ENCODE peak calls at places on chromosomes 1 and 21, in six cellular contexts. One of them, this sample, is unnamed. For H3K4me1, the result is how much of the 10 kb centered on the place peaks cover.

GRCh38 chr1:197200468-197200899 is 54.0 kb upstream of the ASPM start:
- DNase-seq in iPS DF 6.9: no peak
- DNase-seq in trophoblast cell: peak
- DNase-seq in IMR-90: peak
- DNase-seq in thoracic aorta: no peak
- DNase-seq in K562: peak
- DNase-seq in this sample: no peak

GRCh38 chr1:51684776-51685175 is 67.9 kb downstream of the OSBPL9 start:
- DNase-seq in iPS DF 6.9: no peak
- DNase-seq in trophoblast cell: no peak
- DNase-seq in IMR-90: no peak
- DNase-seq in thoracic aorta: no peak
- DNase-seq in K562: no peak
- DNase-seq in this sample: no peak

GRCh38 chr1:56525463-56526155 is 53.8 kb downstream of the PLPP3 start:
- DNase-seq in iPS DF 6.9: no peak
- DNase-seq in trophoblast cell: peak
- DNase-seq in IMR-90: peak
- DNase-seq in thoracic aorta: no peak
- DNase-seq in K562: no peak
- DNase-seq in this sample: no peak

GRCh38 chr1:172547071-172547470 is 14.1 kb downstream of the SUCO start:
- DNase-seq in iPS DF 6.9: no peak
- DNase-seq in trophoblast cell: no peak
- DNase-seq in IMR-90: peak
- DNase-seq in thoracic aorta: no peak
- DNase-seq in K562: no peak
- DNase-seq in this sample: no peak

GRCh38 chr1:225581193-225581592 is 71.7 kb downstream of the ENAH start:
- DNase-seq in iPS DF 6.9: no peak
- DNase-seq in trophoblast cell: no peak
- DNase-seq in IMR-90: no peak
- DNase-seq in thoracic aorta: no peak
- DNase-seq in K562: no peak
- DNase-seq in this sample: no peak

GRCh38 chr1:178150610-178151009 is 56.7 kb downstream of the RASAL2 start:
- DNase-seq in iPS DF 6.9: no peak
- DNase-seq in trophoblast cell: no peak
- DNase-seq in IMR-90: peak
- DNase-seq in thoracic aorta: no peak
- DNase-seq in K562: no peak
- DNase-seq in this sample: no peak

GRCh38 chr1:40438391-40439015 is 11.8 kb upstream of the ZFP69B start:
- DNase-seq in iPS DF 6.9: no peak
- DNase-seq in trophoblast cell: peak
- DNase-seq in IMR-90: peak
- DNase-seq in thoracic aorta: no peak
- DNase-seq in K562: peak
- DNase-seq in this sample: no peak

GRCh38 chr21:38645282-38645681 is 147.0 kb upstream of the ERG start:
- DNase-seq in iPS DF 6.9: no peak
- DNase-seq in trophoblast cell: no peak
- DNase-seq in IMR-90: peak
- DNase-seq in thoracic aorta: no peak
- DNase-seq in K562: no peak
- DNase-seq in this sample: no peak

GRCh38 chr1:172761581-172762025 is 102.7 kb downstream of the FASLG start:
- DNase-seq in iPS DF 6.9: no peak
- DNase-seq in trophoblast cell: peak
- DNase-seq in IMR-90: peak
- DNase-seq in thoracic aorta: no peak
- DNase-seq in K562: no peak
- DNase-seq in this sample: no peak

GRCh38 chr1:101003012-101003650 is 22.5 kb downstream of the DPH5 start:
- DNase-seq in iPS DF 6.9: no peak
- DNase-seq in trophoblast cell: no peak
- DNase-seq in IMR-90: no peak
- DNase-seq in thoracic aorta: no peak
- DNase-seq in K562: no peak
- DNase-seq in this sample: no peak

GRCh38 chr1:104906141-104906540 is 1156.4 kb downstream of the AMY1C start:
- DNase-seq in iPS DF 6.9: no peak
- DNase-seq in trophoblast cell: no peak
- DNase-seq in IMR-90: no peak
- DNase-seq in thoracic aorta: no peak
- DNase-seq in K562: no peak
- DNase-seq in this sample: no peak

DNA sequence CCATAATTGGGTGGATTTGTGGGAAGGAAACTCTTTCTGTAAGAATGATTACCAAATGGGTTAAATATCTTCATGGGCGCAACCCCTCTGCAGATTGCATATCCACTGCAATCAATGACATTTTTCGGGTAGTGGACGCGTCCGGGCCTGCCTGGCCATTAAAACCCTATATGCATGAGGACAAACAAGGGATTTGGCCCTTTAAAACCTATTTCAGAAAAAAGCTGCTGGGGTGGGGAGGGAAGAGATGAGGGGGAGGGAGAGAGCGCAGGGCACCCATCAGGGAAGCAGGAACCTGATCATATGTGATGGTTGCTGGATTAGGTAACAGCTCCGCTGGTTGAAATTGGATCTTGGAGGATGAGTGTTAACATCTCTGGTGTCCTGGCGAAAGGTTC is 228.8 kb downstream of the PBX1 start:
- DNase-seq in iPS DF 6.9: no peak
- DNase-seq in trophoblast cell: no peak
- DNase-seq in IMR-90: no peak
- DNase-seq in thoracic aorta: no peak
- DNase-seq in K562: no peak
- DNase-seq in this sample: no peak
- H3K4me3 ChIP-seq in iPS DF 6.9: no peak
- H3K4me3 ChIP-seq in trophoblast cell: no peak
- H3K4me3 ChIP-seq in IMR-90: no peak
- H3K4me3 ChIP-seq in thoracic aorta: no peak
- H3K4me3 ChIP-seq in K562: no peak
- H3K4me3 ChIP-seq in this sample: no peak

DNA sequence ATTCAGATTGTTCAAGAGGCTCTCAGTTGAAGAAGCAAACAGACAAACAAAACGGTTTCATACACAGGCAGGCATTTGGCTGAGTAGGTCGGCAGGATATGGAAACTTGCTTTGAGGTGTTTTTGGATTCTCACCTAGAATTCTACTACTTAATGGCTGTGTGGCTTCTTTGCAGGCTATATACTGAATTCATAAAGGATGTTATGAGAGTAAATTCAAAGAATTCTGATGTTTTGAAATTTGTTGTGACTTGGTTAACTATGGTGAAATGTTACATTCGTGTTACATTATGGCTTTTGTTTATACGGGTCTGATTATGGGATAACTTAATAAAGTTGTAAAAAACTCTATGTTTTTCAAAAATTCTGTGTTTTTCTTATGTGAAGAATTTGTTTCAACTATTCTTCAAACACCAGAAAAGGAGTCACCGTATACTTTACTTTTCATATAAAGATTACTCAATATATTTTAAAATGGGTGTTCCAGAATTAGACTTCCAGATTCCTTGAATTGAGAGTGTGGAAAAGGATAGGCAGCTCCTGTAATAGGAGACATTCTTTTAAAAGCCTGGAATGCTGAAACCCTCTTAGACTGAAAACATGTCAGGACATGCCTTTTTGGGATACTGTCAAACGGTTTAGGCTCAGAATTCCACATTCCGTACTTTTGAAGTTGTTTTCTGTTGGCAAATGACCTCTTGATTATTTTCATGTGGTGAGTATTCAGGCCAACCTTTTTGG is 8.2 kb upstream of the IRF2BP2 start:
- DNase-seq in iPS DF 6.9: no peak
- DNase-seq in trophoblast cell: peak
- DNase-seq in IMR-90: peak
- DNase-seq in thoracic aorta: no peak
- DNase-seq in K562: no peak
- DNase-seq in this sample: no peak
- H3K27ac ChIP-seq in iPS DF 6.9: no peak
- H3K27ac ChIP-seq in trophoblast cell: peak
- H3K27ac ChIP-seq in IMR-90: peak
- H3K27ac ChIP-seq in thoracic aorta: peak
- H3K27ac ChIP-seq in K562: no peak
- H3K27ac ChIP-seq in this sample: peak

GRCh38 chr1:156485984-156486383 is 14.6 kb downstream of the MEF2D start:
- DNase-seq in iPS DF 6.9: no peak
- DNase-seq in trophoblast cell: no peak
- DNase-seq in IMR-90: no peak
- DNase-seq in thoracic aorta: no peak
- DNase-seq in K562: no peak
- DNase-seq in this sample: no peak
- H3K4me1 ChIP-seq in iPS DF 6.9: under half
- H3K4me1 ChIP-seq in trophoblast cell: under half
- H3K4me1 ChIP-seq in IMR-90: under half
- H3K4me1 ChIP-seq in thoracic aorta: half or more
- H3K4me1 ChIP-seq in K562: under half
- H3K4me1 ChIP-seq in this sample: half or more

GRCh38 chr1:167438171-167439138 is 79.9 kb downstream of the CD247 start:
- DNase-seq in iPS DF 6.9: no peak
- DNase-seq in trophoblast cell: no peak
- DNase-seq in IMR-90: no peak
- DNase-seq in thoracic aorta: no peak
- DNase-seq in K562: no peak
- DNase-seq in this sample: no peak
- H3K4me3 ChIP-seq in iPS DF 6.9: no peak
- H3K4me3 ChIP-seq in trophoblast cell: no peak
- H3K4me3 ChIP-seq in IMR-90: no peak
- H3K4me3 ChIP-seq in thoracic aorta: no peak
- H3K4me3 ChIP-seq in K562: no peak
- H3K4me3 ChIP-seq in this sample: no peak

DNA sequence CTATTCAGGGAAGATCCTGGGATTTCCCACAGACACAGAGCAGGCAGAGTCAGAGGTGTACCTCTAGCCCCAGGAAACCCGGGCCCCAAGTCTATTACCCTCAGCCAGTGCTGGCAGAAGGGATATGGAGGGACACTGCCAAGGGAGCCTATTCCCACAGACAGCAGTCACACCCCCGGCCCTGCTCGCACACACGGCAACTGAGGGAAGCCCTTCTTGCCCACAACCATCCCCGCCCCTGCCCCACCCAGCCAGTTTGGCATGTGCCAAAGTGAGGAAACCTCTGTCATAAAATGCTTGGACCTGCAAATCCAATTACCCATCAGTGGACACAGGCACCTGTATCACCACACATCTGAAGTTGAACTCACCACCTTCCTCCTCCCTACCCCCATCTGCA is 6.5 kb downstream of the CACNA1S start:
- DNase-seq in iPS DF 6.9: no peak
- DNase-seq in trophoblast cell: no peak
- DNase-seq in IMR-90: no peak
- DNase-seq in thoracic aorta: no peak
- DNase-seq in K562: no peak
- DNase-seq in this sample: no peak
- H3K27ac ChIP-seq in iPS DF 6.9: no peak
- H3K27ac ChIP-seq in trophoblast cell: no peak
- H3K27ac ChIP-seq in IMR-90: no peak
- H3K27ac ChIP-seq in thoracic aorta: no peak
- H3K27ac ChIP-seq in K562: no peak
- H3K27ac ChIP-seq in this sample: no peak